ENCODE peak calls at places on chromosomes 13 and 19, in five cellular contexts. S is IMR-90, O is MM.1S, V is colonic mucosa, R is H9. Q is an unnamed sample.

GRCh38 chr19:53868091-53868891 is 608 bp downstream of the MYADM start:
- DNase-seq in V (peak; percentile 70), S (peak; percentile 42), O (no peak), R (peak; percentile 66), Q (no peak)

GRCh38 chr13:85549819-85550218 is 249.4 kb downstream of the SLITRK6 start:
- DNase-seq in O (no peak), S (no peak), V (no peak), R (no peak), Q (no peak)

GRCh38 chr19:18086590-18087138 is at the start of gene IL12RB1:
- DNase-seq in S (no peak), O (peak; percentile 62), V (no peak), R (no peak), Q (peak; percentile 75)

GRCh38 chr13:99027260-99027659 is 49.4 kb upstream of the DOCK9 start:
- DNase-seq in V (no peak), S (no peak), R (no peak), O (no peak), Q (no peak)

GRCh38 chr19:2607712-2608601 is 94.5 kb downstream of the GNG7 start:
- DNase-seq in O (peak; percentile 96), S (no peak), V (no peak), R (no peak), Q (peak; percentile 40)

GRCh38 chr19:50459067-50459456 is 17.2 kb upstream of the EMC10 start:
- DNase-seq in O (no peak), R (no peak), V (no peak), S (no peak), Q (no peak)

GRCh38 chr19:14167594-14168138 is 31.3 kb upstream of the ASF1B start:
- DNase-seq in R (no peak), O (no peak), S (no peak), V (no peak), Q (no peak)

GRCh38 chr13:37878496-37878895 is 8.9 kb upstream of the TRPC4 start:
- DNase-seq in R (no peak), V (no peak), O (no peak), S (peak; percentile 53), Q (no peak)

GRCh38 chr13:111541752-111542529 is 221.5 kb downstream of the TEX29 start:
- DNase-seq in O (no peak), V (no peak), R (no peak), S (no peak), Q (no peak)

GRCh38 chr13:48547663-48548092 is 14.8 kb upstream of the RCBTB2 start:
- DNase-seq in V (no peak), S (no peak), O (no peak), R (no peak), Q (no peak)

GRCh38 chr13:110876592-110876991 is 38.3 kb downstream of the ANKRD10 start:
- DNase-seq in O (no peak), S (no peak), R (peak; percentile 71), V (no peak), Q (no peak)

GRCh38 chr19:411723-412355 is 2.9 kb upstream of the C2CD4C start:
- DNase-seq in V (no peak), R (no peak), S (no peak), O (no peak), Q (no peak)

GRCh38 chr13:113881614-113882265 is 17.9 kb upstream of the GAS6 start:
- DNase-seq in R (no peak), V (no peak), S (no peak), O (peak; percentile 72), Q (no peak)

GRCh38 chr19:1318678-1319471 is 33.2 kb downstream of the EFNA2 start:
- DNase-seq in R (no peak), V (no peak), S (no peak), O (no peak), Q (no peak)

GRCh38 chr19:10748924-10749434 is 31.1 kb downstream of the DNM2 start:
- DNase-seq in V (peak; percentile 95), R (no peak), S (no peak), O (no peak), Q (no peak)

GRCh38 chr13:76406243-76406642 is 480.0 kb downstream of the KCTD12 start:
- DNase-seq in R (no peak), V (no peak), S (no peak), O (no peak), Q (no peak)

GRCh38 chr13:39148513-39148961 is 110.3 kb downstream of the NHLRC3 start:
- DNase-seq in S (no peak), R (no peak), V (no peak), O (no peak), Q (no peak)

GRCh38 chr13:29516012-29516411 is 79.5 kb downstream of the SLC7A1 start:
- DNase-seq in O (no peak), S (no peak), R (no peak), V (no peak), Q (no peak)

GRCh38 chr19:19053508-19054314 is 10.1 kb upstream of the SLC25A42 start:
- DNase-seq in O (peak; percentile 55), S (peak; percentile 48), R (peak; percentile 72), V (peak; percentile 65), Q (peak; percentile 47)

GRCh38 chr13:26062853-26063444 is 11.1 kb upstream of the SHISA2 start:
- DNase-seq in S (peak; percentile 33), V (peak; percentile 26), O (peak; percentile 44), R (no peak), Q (peak; percentile 72)

GRCh38 chr19:892243-892996 is 567 bp downstream of the MED16 start:
- DNase-seq in S (no peak), R (no peak), O (peak; percentile 37), V (no peak), Q (peak; percentile 70)

GRCh38 chr19:14248578-14249011 is 42.6 kb upstream of the ADGRL1 start:
- DNase-seq in V (peak; percentile 47), S (no peak), O (no peak), R (peak; percentile 95), Q (no peak)

GRCh38 chr19:48468806-48469055 is 438 bp upstream of the CYTH2 start:
- DNase-seq in O (no peak), R (no peak), S (no peak), V (no peak), Q (no peak)

GRCh38 chr13:44051923-44052322 is 172.2 kb downstream of the LACC1 start:
- DNase-seq in O (no peak), S (peak; percentile 76), R (no peak), V (no peak), Q (no peak)
- H3K9me3 ChIP-seq in O (no peaks in the 10 kb centered on the region), S (no peaks in the 10 kb centered on the region), R (no peaks in the 10 kb centered on the region), V (no peaks in the 10 kb centered on the region), Q (no peaks in the 10 kb centered on the region)

GRCh38 chr13:58495668-58496067 is 864.1 kb downstream of the PCDH17 start:
- DNase-seq in R (no peak), V (no peak), O (no peak), S (no peak), Q (no peak)
- H3K9ac ChIP-seq in R (no peak overlapping the region), V (no peak overlapping the region), O (no peak overlapping the region), S (no peak overlapping the region), Q (no peak overlapping the region)

GRCh38 chr19:12202250-12202649 is 39.4 kb downstream of the ZNF136 start:
- DNase-seq in S (no peak), O (no peak), V (peak; percentile 61), R (peak; percentile 31), Q (peak; percentile 39)
- H3K9me3 ChIP-seq in S (peaks cover 35% of the 10 kb centered on the region), O (no peaks in the 10 kb centered on the region), V (no peaks in the 10 kb centered on the region), R (peaks cover 11% of the 10 kb centered on the region), Q (peaks cover 8% of the 10 kb centered on the region)

DNA sequence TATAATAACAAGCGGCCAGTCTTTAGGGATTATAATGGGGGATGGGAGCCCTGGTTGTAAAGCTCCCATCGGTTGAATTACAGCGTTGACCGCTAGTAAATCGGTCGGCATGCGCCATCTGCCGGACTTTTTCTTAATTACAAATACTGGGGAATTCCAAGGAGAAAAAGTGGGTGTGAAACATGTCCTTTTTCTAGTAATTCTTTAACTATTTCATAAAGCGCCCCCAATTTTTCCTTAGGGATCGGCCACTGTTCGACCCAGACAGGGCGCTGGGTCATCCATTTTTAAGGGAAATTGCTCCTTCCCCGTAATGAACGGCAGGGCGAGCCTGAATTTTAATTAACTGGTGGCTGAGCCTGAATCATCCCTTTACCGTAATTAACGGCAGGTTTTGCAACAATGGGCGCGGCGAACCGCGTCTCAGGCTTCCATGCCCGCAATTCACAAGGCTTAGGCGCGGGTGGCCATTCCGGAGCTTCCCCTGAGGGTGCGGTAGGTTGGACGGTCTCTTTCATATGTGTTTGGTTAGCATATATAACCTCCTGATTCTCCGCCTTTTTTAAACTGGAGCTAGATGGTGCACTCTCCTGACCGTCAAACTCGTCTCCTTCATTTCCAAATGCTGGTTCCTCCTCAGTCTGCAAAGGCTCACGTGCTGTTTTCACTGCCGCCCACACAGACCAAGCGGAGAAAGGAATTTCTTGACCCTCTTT is 30.2 kb upstream of the EVI5L start:
- DNase-seq in R (peak; percentile 66), O (peak; percentile 63), V (peak; percentile 81), S (peak; percentile 81), Q (peak; percentile 53)
- H3K9ac ChIP-seq in R (no peak overlapping the region), O (no peak overlapping the region), V (no peak overlapping the region), S (no peak overlapping the region), Q (no peak overlapping the region)

GRCh38 chr19:11860721-11861120 is 12.2 kb downstream of the ZNF439 start:
- DNase-seq in V (no peak), S (no peak), O (no peak), R (no peak), Q (no peak)
- H3K9me3 ChIP-seq in V (no peaks in the 10 kb centered on the region), S (peaks cover 63% of the 10 kb centered on the region), O (no peaks in the 10 kb centered on the region), R (peaks cover 12% of the 10 kb centered on the region), Q (peaks cover 23% of the 10 kb centered on the region)

GRCh38 chr19:30283556-30283955 is 88.6 kb upstream of the ZNF536 start:
- DNase-seq in S (no peak), V (no peak), R (no peak), O (no peak), Q (no peak)
- H3K9ac ChIP-seq in S (no peak overlapping the region), V (no peak overlapping the region), R (no peak overlapping the region), O (no peak overlapping the region), Q (no peak overlapping the region)